ENCODE peak calls at places on chromosome 9, in ten cellular contexts. One of them, this sample, is unnamed.

GRCh38 chr9:106921341-106921899 is 58.5 kb downstream of the ZNF462 start:
- DNase-seq in Caco-2: peak
- DNase-seq in body of pancreas: no peak
- DNase-seq in bronchial epithelial cell: peak
- DNase-seq in choroid plexus epithelial cell: peak
- DNase-seq in A673: peak
- DNase-seq in CD8-positive, alpha-beta T cell: no peak
- DNase-seq in H9: no peak
- DNase-seq in ovary: peak
- DNase-seq in foreskin keratinocyte: no peak
- DNase-seq in this sample: no peak

GRCh38 chr9:92263131-92263530 is 30.4 kb downstream of the IARS1 start:
- DNase-seq in body of pancreas: no peak
- DNase-seq in Caco-2: no peak
- DNase-seq in CD8-positive, alpha-beta T cell: no peak
- DNase-seq in foreskin keratinocyte: no peak
- DNase-seq in bronchial epithelial cell: no peak
- DNase-seq in A673: no peak
- DNase-seq in H9: no peak
- DNase-seq in choroid plexus epithelial cell: no peak
- DNase-seq in ovary: no peak
- DNase-seq in this sample: no peak

GRCh38 chr9:127174386-127175318 is 52.2 kb upstream of the ANGPTL2 start:
- DNase-seq in CD8-positive, alpha-beta T cell: no peak
- DNase-seq in Caco-2: no peak
- DNase-seq in foreskin keratinocyte: no peak
- DNase-seq in choroid plexus epithelial cell: no peak
- DNase-seq in A673: no peak
- DNase-seq in ovary: peak
- DNase-seq in body of pancreas: no peak
- DNase-seq in H9: peak
- DNase-seq in bronchial epithelial cell: no peak
- DNase-seq in this sample: no peak

GRCh38 chr9:22208846-22209585 is 199.9 kb upstream of the CDKN2B start:
- DNase-seq in Caco-2: no peak
- DNase-seq in body of pancreas: no peak
- DNase-seq in A673: no peak
- DNase-seq in bronchial epithelial cell: peak
- DNase-seq in ovary: no peak
- DNase-seq in CD8-positive, alpha-beta T cell: no peak
- DNase-seq in H9: no peak
- DNase-seq in choroid plexus epithelial cell: peak
- DNase-seq in foreskin keratinocyte: peak
- DNase-seq in this sample: no peak

GRCh38 chr9:20319641-20320337 is 302.5 kb downstream of the MLLT3 start:
- DNase-seq in bronchial epithelial cell: peak
- DNase-seq in H9: no peak
- DNase-seq in ovary: no peak
- DNase-seq in choroid plexus epithelial cell: peak
- DNase-seq in body of pancreas: no peak
- DNase-seq in A673: no peak
- DNase-seq in Caco-2: no peak
- DNase-seq in CD8-positive, alpha-beta T cell: no peak
- DNase-seq in foreskin keratinocyte: peak
- DNase-seq in this sample: peak

GRCh38 chr9:97475079-97475478 is 26.4 kb upstream of the TMOD1 start:
- DNase-seq in bronchial epithelial cell: peak
- DNase-seq in foreskin keratinocyte: peak
- DNase-seq in Caco-2: no peak
- DNase-seq in choroid plexus epithelial cell: peak
- DNase-seq in H9: no peak
- DNase-seq in ovary: no peak
- DNase-seq in CD8-positive, alpha-beta T cell: no peak
- DNase-seq in A673: peak
- DNase-seq in body of pancreas: no peak
- DNase-seq in this sample: no peak

GRCh38 chr9:124078641-124079040 is 67.1 kb downstream of the LHX2 start:
- DNase-seq in H9: no peak
- DNase-seq in foreskin keratinocyte: no peak
- DNase-seq in ovary: no peak
- DNase-seq in choroid plexus epithelial cell: peak
- DNase-seq in bronchial epithelial cell: peak
- DNase-seq in CD8-positive, alpha-beta T cell: no peak
- DNase-seq in Caco-2: no peak
- DNase-seq in A673: no peak
- DNase-seq in body of pancreas: no peak
- DNase-seq in this sample: no peak

GRCh38 chr9:91196103-91196761 is 165.5 kb downstream of the AUH start:
- DNase-seq in bronchial epithelial cell: no peak
- DNase-seq in Caco-2: no peak
- DNase-seq in ovary: no peak
- DNase-seq in body of pancreas: no peak
- DNase-seq in CD8-positive, alpha-beta T cell: no peak
- DNase-seq in foreskin keratinocyte: no peak
- DNase-seq in A673: no peak
- DNase-seq in choroid plexus epithelial cell: no peak
- DNase-seq in H9: no peak
- DNase-seq in this sample: peak

GRCh38 chr9:129103595-129103965 is 7.0 kb downstream of the CRAT start:
- DNase-seq in bronchial epithelial cell: no peak
- DNase-seq in body of pancreas: no peak
- DNase-seq in H9: no peak
- DNase-seq in A673: no peak
- DNase-seq in CD8-positive, alpha-beta T cell: no peak
- DNase-seq in ovary: no peak
- DNase-seq in choroid plexus epithelial cell: no peak
- DNase-seq in foreskin keratinocyte: no peak
- DNase-seq in Caco-2: no peak
- DNase-seq in this sample: no peak

GRCh38 chr9:121157939-121158338 is 43.7 kb downstream of the RAB14 start:
- DNase-seq in bronchial epithelial cell: no peak
- DNase-seq in foreskin keratinocyte: no peak
- DNase-seq in choroid plexus epithelial cell: no peak
- DNase-seq in ovary: no peak
- DNase-seq in Caco-2: no peak
- DNase-seq in H9: no peak
- DNase-seq in CD8-positive, alpha-beta T cell: no peak
- DNase-seq in A673: no peak
- DNase-seq in body of pancreas: no peak
- DNase-seq in this sample: no peak

GRCh38 chr9:109319631-109320233 is 1.1 kb downstream of the EPB41L4B start:
- DNase-seq in ovary: peak
- DNase-seq in Caco-2: peak
- DNase-seq in body of pancreas: peak
- DNase-seq in bronchial epithelial cell: no peak
- DNase-seq in foreskin keratinocyte: no peak
- DNase-seq in A673: no peak
- DNase-seq in CD8-positive, alpha-beta T cell: no peak
- DNase-seq in choroid plexus epithelial cell: no peak
- DNase-seq in H9: no peak
- DNase-seq in this sample: no peak

DNA sequence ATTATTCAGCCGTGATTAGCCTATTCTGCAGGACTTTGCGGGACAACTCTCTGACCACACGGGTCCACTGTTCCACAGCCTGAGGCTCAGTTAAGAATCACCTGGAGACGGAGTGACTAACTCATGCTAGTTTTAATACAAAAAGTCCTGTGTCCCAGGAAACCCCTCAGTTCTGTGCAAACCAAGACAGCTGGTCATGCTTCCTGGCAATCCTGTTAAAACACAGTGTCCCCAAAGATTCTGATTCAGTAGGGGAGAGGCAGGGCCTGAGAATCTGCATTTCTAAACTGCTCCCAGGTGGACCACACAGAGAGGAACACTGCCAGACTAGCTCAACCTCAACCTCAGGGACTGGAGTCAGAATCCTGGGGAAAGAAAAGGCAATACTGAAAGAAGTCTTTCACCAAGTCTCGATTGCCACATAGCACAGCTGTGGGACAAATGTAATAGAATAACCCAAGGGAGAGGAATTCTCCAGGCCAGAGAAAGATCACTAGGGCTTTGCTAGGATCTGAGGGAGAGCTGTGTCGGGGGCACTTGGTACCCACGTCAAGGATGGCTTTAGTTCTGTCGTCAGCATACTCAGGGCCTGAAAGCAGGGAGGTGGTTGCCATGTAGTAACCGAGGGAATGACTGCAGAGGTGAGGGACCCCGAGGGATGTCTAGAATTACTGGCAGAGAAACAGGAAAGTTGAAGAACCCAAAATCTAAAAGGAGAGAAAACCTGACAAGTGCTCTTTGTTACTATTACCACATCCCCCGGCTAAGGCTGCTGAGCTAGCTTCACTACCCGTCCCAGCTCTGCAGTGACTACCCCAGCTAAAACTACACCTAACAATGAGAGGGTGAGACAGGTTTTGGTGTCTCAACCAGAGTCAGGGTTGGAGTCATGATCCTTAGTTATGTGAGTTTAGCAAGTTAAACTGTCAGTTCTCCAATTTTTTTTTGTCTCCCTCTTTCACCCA is 8.6 kb downstream of the SUSD1 start:
- DNase-seq in Caco-2: peak
- DNase-seq in choroid plexus epithelial cell: peak
- DNase-seq in CD8-positive, alpha-beta T cell: no peak
- DNase-seq in H9: no peak
- DNase-seq in body of pancreas: peak
- DNase-seq in A673: no peak
- DNase-seq in bronchial epithelial cell: peak
- DNase-seq in foreskin keratinocyte: peak
- DNase-seq in ovary: peak
- DNase-seq in this sample: no peak
- TF ChIP-seq CTCF in Caco-2: peak
- TF ChIP-seq CTCF in choroid plexus epithelial cell: peak
- TF ChIP-seq CTCF in CD8-positive, alpha-beta T cell: no peak
- TF ChIP-seq CTCF in H9: peak
- TF ChIP-seq CTCF in body of pancreas: no peak
- TF ChIP-seq CTCF in A673: no peak
- TF ChIP-seq CTCF in bronchial epithelial cell: peak
- TF ChIP-seq CTCF in foreskin keratinocyte: peak
- TF ChIP-seq CTCF in ovary: no peak
- TF ChIP-seq CTCF in this sample: no peak

GRCh38 chr9:100227636-100228035 is 125.1 kb downstream of the TEX10 start:
- DNase-seq in ovary: no peak
- DNase-seq in A673: no peak
- DNase-seq in body of pancreas: no peak
- DNase-seq in foreskin keratinocyte: no peak
- DNase-seq in CD8-positive, alpha-beta T cell: no peak
- DNase-seq in H9: no peak
- DNase-seq in Caco-2: no peak
- DNase-seq in choroid plexus epithelial cell: no peak
- DNase-seq in bronchial epithelial cell: no peak
- DNase-seq in this sample: no peak

GRCh38 chr9:100220936-100221335 is 121.9 kb downstream of the INVS start:
- DNase-seq in foreskin keratinocyte: no peak
- DNase-seq in choroid plexus epithelial cell: no peak
- DNase-seq in A673: no peak
- DNase-seq in bronchial epithelial cell: no peak
- DNase-seq in CD8-positive, alpha-beta T cell: no peak
- DNase-seq in ovary: no peak
- DNase-seq in H9: no peak
- DNase-seq in Caco-2: no peak
- DNase-seq in body of pancreas: no peak
- DNase-seq in this sample: no peak

GRCh38 chr9:100219347-100219746 is 120.3 kb downstream of the INVS start:
- DNase-seq in body of pancreas: no peak
- DNase-seq in foreskin keratinocyte: no peak
- DNase-seq in CD8-positive, alpha-beta T cell: no peak
- DNase-seq in bronchial epithelial cell: no peak
- DNase-seq in choroid plexus epithelial cell: peak
- DNase-seq in H9: no peak
- DNase-seq in Caco-2: no peak
- DNase-seq in A673: no peak
- DNase-seq in ovary: no peak
- DNase-seq in this sample: no peak

GRCh38 chr9:100221538-100221937 is 122.5 kb downstream of the INVS start:
- DNase-seq in A673: no peak
- DNase-seq in ovary: no peak
- DNase-seq in H9: no peak
- DNase-seq in CD8-positive, alpha-beta T cell: no peak
- DNase-seq in foreskin keratinocyte: no peak
- DNase-seq in choroid plexus epithelial cell: no peak
- DNase-seq in bronchial epithelial cell: no peak
- DNase-seq in body of pancreas: no peak
- DNase-seq in Caco-2: no peak
- DNase-seq in this sample: no peak

DNA sequence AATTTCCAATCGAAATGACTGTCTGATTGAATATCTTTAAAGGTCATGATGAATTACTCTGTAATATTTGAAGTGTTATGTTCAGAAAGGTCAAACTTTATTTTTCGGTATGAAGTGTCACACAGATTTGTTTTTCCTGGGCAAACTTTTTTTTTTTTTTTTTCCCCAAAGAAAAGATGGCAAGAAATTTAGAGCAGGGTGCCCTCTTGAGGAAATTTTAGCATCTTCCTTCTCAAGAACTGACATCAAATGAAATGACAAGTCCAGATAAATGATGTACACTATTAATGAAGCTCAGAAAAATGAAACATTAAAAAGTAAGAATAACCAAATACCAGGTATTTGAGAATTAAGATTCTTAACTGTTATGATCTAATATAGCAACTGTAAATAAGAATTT is 123.6 kb downstream of the INVS start:
- DNase-seq in foreskin keratinocyte: peak
- DNase-seq in CD8-positive, alpha-beta T cell: no peak
- DNase-seq in body of pancreas: no peak
- DNase-seq in Caco-2: no peak
- DNase-seq in bronchial epithelial cell: peak
- DNase-seq in H9: no peak
- DNase-seq in choroid plexus epithelial cell: peak
- DNase-seq in ovary: no peak
- DNase-seq in A673: peak
- DNase-seq in this sample: no peak
- TF ChIP-seq CTCF in foreskin keratinocyte: peak
- TF ChIP-seq CTCF in CD8-positive, alpha-beta T cell: no peak
- TF ChIP-seq CTCF in body of pancreas: no peak
- TF ChIP-seq CTCF in Caco-2: peak
- TF ChIP-seq CTCF in bronchial epithelial cell: peak
- TF ChIP-seq CTCF in H9: peak
- TF ChIP-seq CTCF in choroid plexus epithelial cell: peak
- TF ChIP-seq CTCF in ovary: no peak
- TF ChIP-seq CTCF in A673: peak
- TF ChIP-seq CTCF in this sample: peak

DNA sequence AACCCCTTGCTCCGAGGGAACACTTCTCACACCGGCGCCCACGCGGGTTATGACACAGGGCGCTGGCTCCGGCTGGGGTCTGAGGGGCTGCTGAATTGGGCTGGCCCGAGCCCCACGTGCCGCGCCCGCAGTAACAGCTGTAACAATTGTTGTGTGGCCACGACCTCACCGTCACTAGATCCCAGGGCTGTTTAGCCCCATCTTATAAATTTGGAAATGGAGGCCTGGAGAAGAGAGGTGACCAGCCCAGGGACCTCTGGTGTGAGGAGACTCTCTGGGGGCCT is 2.0 kb downstream of the EGFL7 start:
- DNase-seq in choroid plexus epithelial cell: no peak
- DNase-seq in body of pancreas: no peak
- DNase-seq in A673: no peak
- DNase-seq in ovary: no peak
- DNase-seq in H9: no peak
- DNase-seq in CD8-positive, alpha-beta T cell: no peak
- DNase-seq in bronchial epithelial cell: no peak
- DNase-seq in Caco-2: no peak
- DNase-seq in foreskin keratinocyte: no peak
- DNase-seq in this sample: no peak
- TF ChIP-seq CTCF in choroid plexus epithelial cell: no peak
- TF ChIP-seq CTCF in body of pancreas: no peak
- TF ChIP-seq CTCF in A673: no peak
- TF ChIP-seq CTCF in ovary: no peak
- TF ChIP-seq CTCF in H9: no peak
- TF ChIP-seq CTCF in CD8-positive, alpha-beta T cell: no peak
- TF ChIP-seq CTCF in bronchial epithelial cell: no peak
- TF ChIP-seq CTCF in Caco-2: no peak
- TF ChIP-seq CTCF in foreskin keratinocyte: no peak
- TF ChIP-seq CTCF in this sample: no peak

GRCh38 chr9:93451762-93452709 is 551 bp downstream of the FAM120A start:
- DNase-seq in Caco-2: peak
- DNase-seq in ovary: peak
- DNase-seq in A673: peak
- DNase-seq in bronchial epithelial cell: no peak
- DNase-seq in choroid plexus epithelial cell: peak
- DNase-seq in foreskin keratinocyte: no peak
- DNase-seq in H9: peak
- DNase-seq in body of pancreas: peak
- DNase-seq in CD8-positive, alpha-beta T cell: peak
- DNase-seq in this sample: no peak
- TF ChIP-seq CTCF in Caco-2: no peak
- TF ChIP-seq CTCF in ovary: peak
- TF ChIP-seq CTCF in A673: no peak
- TF ChIP-seq CTCF in bronchial epithelial cell: peak
- TF ChIP-seq CTCF in choroid plexus epithelial cell: no peak
- TF ChIP-seq CTCF in foreskin keratinocyte: no peak
- TF ChIP-seq CTCF in H9: peak
- TF ChIP-seq CTCF in body of pancreas: no peak
- TF ChIP-seq CTCF in CD8-positive, alpha-beta T cell: no peak
- TF ChIP-seq CTCF in this sample: peak